ENCODE peak calls at places on chromosomes 6 and 20, in ten cellular contexts. E, I, Y, V, U, P, X, N, B and D are unnamed samples.

GRCh38 chr6:170022827-170023619 is 267.9 kb downstream of the DLL1 start:
- DNase-seq in P (no peak), U (no peak), I (no peak), E (no peak), Y (no peak), B (no peak), X (peak), V (no peak), N (no peak), D (peak)

GRCh38 chr6:3848925-3849605 is at the start of gene FAM50B:
- DNase-seq in B (peak), N (peak), V (peak), Y (peak), I (no peak), P (peak), E (peak), X (peak), U (peak), D (no peak)

GRCh38 chr6:144621332-144621731 is 336.2 kb downstream of the UTRN start:
- DNase-seq in P (no peak), N (no peak), V (no peak), I (no peak), B (no peak), Y (no peak), E (no peak), U (no peak), X (no peak), D (no peak)

GRCh38 chr6:14108571-14109410 is 8.8 kb upstream of the CD83 start:
- DNase-seq in Y (peak), U (no peak), I (no peak), P (no peak), X (peak), N (no peak), B (peak), E (peak), V (no peak), D (no peak)

GRCh38 chr20:25284131-25284601 is 36.3 kb downstream of the PYGB start:
- DNase-seq in N (no peak), E (peak), B (no peak), U (no peak), Y (no peak), V (no peak), P (no peak), I (no peak), X (peak), D (no peak)

GRCh38 chr6:166313255-166314070 is 5.3 kb upstream of the PRR18 start:
- DNase-seq in Y (no peak), I (peak), U (peak), B (peak), N (no peak), P (no peak), V (peak), E (peak), X (peak), D (no peak)

GRCh38 chr6:118325220-118325860 is 222.8 kb upstream of the PLN start:
- DNase-seq in V (no peak), B (no peak), P (no peak), U (no peak), N (peak), E (no peak), I (no peak), X (no peak), Y (no peak), D (no peak)

GRCh38 chr6:128882991-128883571 is at the start of gene LAMA2:
- DNase-seq in X (peak), Y (no peak), E (peak), V (peak), U (peak), P (peak), B (no peak), N (peak), I (peak), D (no peak)

GRCh38 chr6:49915035-49915434 is 48.7 kb upstream of the CRISP1 start:
- DNase-seq in I (no peak), P (no peak), V (no peak), Y (no peak), E (no peak), B (no peak), X (no peak), N (no peak), U (no peak), D (no peak)

GRCh38 chr20:23519556-23519955 is 28.6 kb downstream of the CST8 start:
- DNase-seq in U (no peak), P (no peak), X (no peak), Y (no peak), V (no peak), I (no peak), N (no peak), B (no peak), E (no peak), D (no peak)

GRCh38 chr20:1330075-1330830 is 1.3 kb upstream of the SDCBP2 start:
- DNase-seq in N (no peak), X (peak), I (no peak), Y (peak), U (peak), B (peak), E (peak), V (peak), P (no peak), D (peak)

GRCh38 chr6:47785187-47785586 is 3.4 kb downstream of the OPN5 start:
- DNase-seq in I (no peak), N (no peak), V (no peak), X (no peak), U (no peak), Y (no peak), P (no peak), E (no peak), B (no peak), D (no peak)

GRCh38 chr6:46491789-46492547 is 719 bp upstream of the RCAN2 start:
- DNase-seq in U (peak), I (peak), N (no peak), B (peak), E (peak), P (peak), Y (no peak), X (peak), V (peak), D (no peak)

GRCh38 chr6:148501178-148501590 is 158.5 kb downstream of the SASH1 start:
- DNase-seq in I (no peak), B (no peak), N (peak), V (peak), E (peak), Y (no peak), P (no peak), U (peak), X (no peak), D (no peak)

GRCh38 chr6:36323062-36323461 is 13.6 kb downstream of the BNIP5 start:
- DNase-seq in X (no peak), E (no peak), B (no peak), I (no peak), U (no peak), Y (no peak), V (no peak), N (no peak), P (no peak), D (no peak)

GRCh38 chr6:44234101-44235090 is 11.0 kb downstream of the SLC29A1 start:
- DNase-seq in I (peak), V (peak), E (peak), P (peak), N (peak), Y (no peak), B (peak), U (peak), X (peak), D (no peak)

GRCh38 chr6:44235269-44235668 is 11.6 kb upstream of the HSP90AB1 start:
- DNase-seq in B (no peak), N (no peak), E (no peak), U (no peak), I (no peak), X (no peak), P (no peak), Y (no peak), V (no peak), D (no peak)

GRCh38 chr6:44230034-44230675 is 6.8 kb downstream of the SLC29A1 start:
- DNase-seq in N (no peak), I (no peak), B (no peak), X (no peak), P (no peak), Y (no peak), E (no peak), V (no peak), U (no peak), D (no peak)

GRCh38 chr6:44233560-44234100 is 10.2 kb downstream of the SLC29A1 start:
- DNase-seq in B (no peak), V (no peak), E (no peak), P (no peak), X (no peak), U (no peak), I (no peak), Y (no peak), N (no peak), D (no peak)

GRCh38 chr6:44232676-44233559 is 9.5 kb downstream of the SLC29A1 start:
- DNase-seq in P (no peak), I (no peak), X (no peak), Y (no peak), U (no peak), E (no peak), N (no peak), V (no peak), B (no peak), D (no peak)
- H3K27ac ChIP-seq in P (no peak), I (no peak), X (peak), Y (no peak), U (peak), E (peak), N (peak), V (peak), B (peak), D (peak)

GRCh38 chr6:26473758-26474438 is 16.1 kb downstream of the BTN2A1 start:
- DNase-seq in N (peak), B (peak), I (peak), E (peak), V (peak), Y (peak), P (peak), X (peak), U (peak), D (peak)

GRCh38 chr6:26470643-26471042 is 12.9 kb downstream of the BTN2A1 start:
- DNase-seq in X (no peak), P (no peak), N (no peak), U (no peak), I (no peak), E (no peak), V (no peak), B (no peak), Y (no peak), D (no peak)

GRCh38 chr6:26472549-26473245 is 14.9 kb downstream of the BTN2A1 start:
- DNase-seq in Y (no peak), I (no peak), X (no peak), E (no peak), N (no peak), B (peak), U (no peak), P (no peak), V (no peak), D (no peak)

GRCh38 chr6:26473429-26473757 is 15.6 kb downstream of the BTN2A1 start:
- DNase-seq in U (no peak), B (no peak), V (no peak), E (no peak), P (no peak), Y (no peak), N (no peak), I (no peak), X (no peak), D (no peak)

DNA sequence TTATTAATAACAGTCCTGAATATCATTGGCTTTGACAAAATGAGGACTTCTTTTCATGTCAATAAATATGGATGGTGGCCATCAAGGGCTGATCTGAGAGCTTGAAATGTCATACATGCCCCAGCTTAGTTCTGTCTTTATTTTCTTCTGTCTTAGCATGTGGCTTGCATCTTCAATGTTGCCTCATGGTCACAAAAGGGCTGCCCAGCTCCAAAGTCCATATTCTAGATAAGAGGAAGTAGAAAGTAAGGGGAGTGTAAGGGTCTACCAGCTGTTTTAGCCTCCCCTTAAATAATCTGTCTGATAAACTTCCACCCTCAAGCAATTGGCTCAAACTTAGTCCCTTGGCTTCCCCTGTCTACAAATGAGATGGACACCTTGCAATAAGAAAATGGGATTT is 14.2 kb downstream of the BTN2A1 start:
- DNase-seq in X (no peak), U (no peak), I (no peak), Y (no peak), B (no peak), V (no peak), P (no peak), E (no peak), N (no peak), D (no peak)
- H3K27ac ChIP-seq in X (no peak), U (no peak), I (no peak), Y (no peak), B (no peak), V (no peak), P (no peak), E (no peak), N (no peak), D (no peak)

GRCh38 chr20:15658295-15658694 is 915.0 kb downstream of the KIF16B start:
- DNase-seq in V (no peak), Y (no peak), E (no peak), N (no peak), U (no peak), X (no peak), B (no peak), P (no peak), I (no peak), D (no peak)

GRCh38 chr20:15654208-15654649 is 919.0 kb downstream of the KIF16B start:
- DNase-seq in E (peak), X (peak), V (peak), B (peak), Y (no peak), N (no peak), P (no peak), I (peak), U (peak), D (no peak)

GRCh38 chr20:15656124-15656523 is 917.1 kb downstream of the KIF16B start:
- DNase-seq in N (no peak), U (no peak), Y (no peak), P (no peak), I (no peak), X (no peak), B (no peak), E (no peak), V (no peak), D (no peak)

DNA sequence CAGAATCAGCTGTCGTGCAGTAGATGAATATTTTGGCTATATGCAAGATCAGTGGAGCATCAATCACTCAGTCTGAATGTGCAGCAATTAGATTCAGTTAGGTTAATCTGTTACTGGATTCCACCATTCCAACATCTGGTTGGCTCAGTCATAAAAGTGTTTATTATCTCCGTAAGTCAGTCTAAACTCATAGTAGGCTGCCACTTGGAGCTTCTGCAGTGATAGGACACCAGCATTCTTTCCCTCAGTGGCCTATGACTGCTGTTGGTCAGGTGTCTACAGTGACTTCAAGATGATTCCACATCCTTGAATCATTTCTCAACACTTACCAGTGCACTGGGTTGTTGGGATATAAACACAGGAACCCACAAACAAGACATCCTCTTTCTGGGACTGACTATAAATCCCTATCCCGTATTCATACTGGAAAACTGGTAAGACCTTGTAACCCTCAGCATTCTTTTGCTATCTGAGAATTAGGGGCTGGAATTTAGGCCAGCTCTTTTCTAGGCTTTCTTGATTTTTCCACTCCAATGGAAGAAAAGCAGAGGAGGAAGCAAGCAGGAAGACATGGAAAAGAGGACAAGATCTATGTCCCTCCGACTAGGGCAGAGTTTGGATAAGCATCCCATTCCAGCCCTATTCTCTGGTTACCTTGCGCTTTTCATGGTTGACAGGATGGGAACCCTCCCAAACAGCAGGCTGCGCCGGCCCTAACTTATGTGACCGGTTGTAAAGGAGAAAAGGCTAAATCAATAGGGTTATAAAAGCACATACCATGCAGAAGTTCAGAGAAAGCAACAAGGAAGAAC is 919.6 kb downstream of the KIF16B start:
- DNase-seq in I (no peak), V (no peak), P (no peak), B (no peak), Y (no peak), U (no peak), X (no peak), N (no peak), E (no peak), D (no peak)
- H3K27ac ChIP-seq in I (no peak), V (no peak), P (no peak), B (no peak), Y (no peak), U (no peak), X (no peak), N (no peak), E (no peak), D (no peak)

GRCh38 chr20:40686893-40687292 is 2.1 kb downstream of the MAFB start:
- DNase-seq in P (no peak), V (no peak), B (no peak), E (no peak), X (no peak), N (no peak), Y (no peak), I (no peak), U (no peak), D (no peak)

GRCh38 chr20:40683894-40684268 is 5.2 kb downstream of the MAFB start:
- DNase-seq in V (no peak), Y (no peak), E (no peak), B (no peak), X (no peak), N (no peak), I (no peak), U (no peak), P (no peak), D (no peak)

GRCh38 chr20:40683221-40683893 is 5.7 kb downstream of the MAFB start:
- DNase-seq in P (no peak), E (no peak), I (no peak), Y (no peak), U (no peak), V (no peak), B (no peak), N (no peak), X (no peak), D (no peak)

GRCh38 chr20:40686434-40686882 is 2.6 kb downstream of the MAFB start:
- DNase-seq in B (no peak), P (no peak), I (no peak), N (no peak), E (no peak), X (no peak), U (no peak), V (no peak), Y (no peak), D (no peak)

GRCh38 chr20:40685349-40685748 is 3.7 kb downstream of the MAFB start:
- DNase-seq in E (no peak), N (no peak), I (no peak), U (no peak), X (no peak), V (no peak), B (no peak), P (no peak), Y (no peak), D (no peak)
- H3K27ac ChIP-seq in E (peak), N (peak), I (no peak), U (peak), X (no peak), V (no peak), B (no peak), P (no peak), Y (no peak), D (no peak)

GRCh38 chr6:67369679-67370078 is 1265.4 kb upstream of the ADGRB3 start:
- DNase-seq in V (no peak), B (no peak), E (no peak), P (no peak), I (no peak), N (no peak), U (no peak), X (no peak), Y (no peak), D (no peak)
- H3K27ac ChIP-seq in V (no peak), B (no peak), E (no peak), P (no peak), I (no peak), N (no peak), U (no peak), X (no peak), Y (no peak), D (no peak)

DNA sequence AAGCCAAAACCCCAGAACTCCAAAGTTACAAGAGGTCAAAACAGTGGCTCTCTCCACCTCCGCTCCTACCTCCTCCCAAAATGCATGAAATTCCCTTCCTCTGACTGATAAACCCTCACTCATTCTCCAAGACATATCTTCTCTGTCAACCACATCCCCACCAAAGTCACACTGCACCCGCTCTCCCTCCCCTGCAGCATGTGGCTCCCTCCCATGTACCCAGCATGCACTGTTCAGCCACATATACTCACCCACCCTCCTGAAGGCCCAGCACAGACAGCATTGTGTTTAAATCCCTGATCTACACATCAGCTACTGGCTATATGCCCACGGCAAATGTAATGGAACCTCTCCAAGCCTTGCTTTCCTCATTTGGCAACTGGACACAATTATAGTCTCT is 5.5 kb upstream of the POU5F1 start:
- DNase-seq in B (no peak), X (no peak), E (no peak), Y (no peak), I (no peak), P (no peak), U (no peak), N (no peak), V (no peak), D (no peak)
- H3K27ac ChIP-seq in B (no peak), X (no peak), E (no peak), Y (no peak), I (no peak), P (no peak), U (no peak), N (no peak), V (no peak), D (no peak)

GRCh38 chr6:10410214-10410873 is 4.5 kb downstream of the TFAP2A start:
- DNase-seq in P (no peak), I (no peak), B (no peak), E (no peak), X (no peak), V (no peak), N (no peak), Y (no peak), U (no peak), D (no peak)
- H3K27ac ChIP-seq in P (no peak), I (no peak), B (no peak), E (no peak), X (no peak), V (no peak), N (no peak), Y (no peak), U (no peak), D (peak)